ENCODE peak calls at places on chromosomes 16 and 17, in eight cellular contexts. One of them, this sample, is unnamed.

GRCh38 chr16:20865420-20866126 is 34.6 kb downstream of the DCUN1D3 start:
- DNase-seq in BJ: peak
- DNase-seq in GDM1: no peak
- DNase-seq in iris pigment epithelial cell: peak
- DNase-seq in activated naive CD4-positive, alpha-beta T cell treated with Interleukin-2 at 50 U/mL for 16 hours: no peak
- DNase-seq in head of caudate nucleus: no peak
- DNase-seq in MG63: no peak
- DNase-seq in stimulated activated CD8-positive, alpha-beta memory T cell treated with anti-CD3 and anti-CD28 coated beads, Interleukin-2, amount 100 ng/mL, for 48 hours: no peak
- DNase-seq in this sample: no peak

GRCh38 chr16:46830417-46830901 is 521 bp downstream of the C16orf87 start:
- DNase-seq in BJ: no peak
- DNase-seq in GDM1: no peak
- DNase-seq in iris pigment epithelial cell: no peak
- DNase-seq in activated naive CD4-positive, alpha-beta T cell treated with Interleukin-2 at 50 U/mL for 16 hours: peak
- DNase-seq in head of caudate nucleus: peak
- DNase-seq in MG63: peak
- DNase-seq in stimulated activated CD8-positive, alpha-beta memory T cell treated with anti-CD3 and anti-CD28 coated beads, Interleukin-2, amount 100 ng/mL, for 48 hours: peak
- DNase-seq in this sample: peak

GRCh38 chr17:30212750-30213149 is 22.7 kb downstream of the SLC6A4 start:
- DNase-seq in BJ: no peak
- DNase-seq in GDM1: no peak
- DNase-seq in iris pigment epithelial cell: no peak
- DNase-seq in activated naive CD4-positive, alpha-beta T cell treated with Interleukin-2 at 50 U/mL for 16 hours: no peak
- DNase-seq in head of caudate nucleus: no peak
- DNase-seq in MG63: no peak
- DNase-seq in stimulated activated CD8-positive, alpha-beta memory T cell treated with anti-CD3 and anti-CD28 coated beads, Interleukin-2, amount 100 ng/mL, for 48 hours: no peak
- DNase-seq in this sample: no peak

GRCh38 chr16:66902648-66903543 is 15.8 kb downstream of the CDH16 start:
- DNase-seq in BJ: no peak
- DNase-seq in GDM1: no peak
- DNase-seq in iris pigment epithelial cell: no peak
- DNase-seq in activated naive CD4-positive, alpha-beta T cell treated with Interleukin-2 at 50 U/mL for 16 hours: no peak
- DNase-seq in head of caudate nucleus: no peak
- DNase-seq in MG63: no peak
- DNase-seq in stimulated activated CD8-positive, alpha-beta memory T cell treated with anti-CD3 and anti-CD28 coated beads, Interleukin-2, amount 100 ng/mL, for 48 hours: no peak
- DNase-seq in this sample: no peak

GRCh38 chr17:29089601-29090044 is 46.7 kb downstream of the PIPOX start:
- DNase-seq in BJ: no peak
- DNase-seq in GDM1: no peak
- DNase-seq in iris pigment epithelial cell: no peak
- DNase-seq in activated naive CD4-positive, alpha-beta T cell treated with Interleukin-2 at 50 U/mL for 16 hours: no peak
- DNase-seq in head of caudate nucleus: peak
- DNase-seq in MG63: no peak
- DNase-seq in stimulated activated CD8-positive, alpha-beta memory T cell treated with anti-CD3 and anti-CD28 coated beads, Interleukin-2, amount 100 ng/mL, for 48 hours: no peak
- DNase-seq in this sample: peak

GRCh38 chr16:1973461-1974156 is 1.8 kb downstream of the TBL3 start:
- DNase-seq in BJ: no peak
- DNase-seq in GDM1: no peak
- DNase-seq in iris pigment epithelial cell: no peak
- DNase-seq in activated naive CD4-positive, alpha-beta T cell treated with Interleukin-2 at 50 U/mL for 16 hours: no peak
- DNase-seq in head of caudate nucleus: no peak
- DNase-seq in MG63: no peak
- DNase-seq in stimulated activated CD8-positive, alpha-beta memory T cell treated with anti-CD3 and anti-CD28 coated beads, Interleukin-2, amount 100 ng/mL, for 48 hours: no peak
- DNase-seq in this sample: no peak

GRCh38 chr16:19014456-19014855 is 30.7 kb downstream of the TMC7 start:
- DNase-seq in BJ: no peak
- DNase-seq in GDM1: peak
- DNase-seq in iris pigment epithelial cell: no peak
- DNase-seq in activated naive CD4-positive, alpha-beta T cell treated with Interleukin-2 at 50 U/mL for 16 hours: no peak
- DNase-seq in head of caudate nucleus: peak
- DNase-seq in MG63: no peak
- DNase-seq in stimulated activated CD8-positive, alpha-beta memory T cell treated with anti-CD3 and anti-CD28 coated beads, Interleukin-2, amount 100 ng/mL, for 48 hours: no peak
- DNase-seq in this sample: peak

GRCh38 chr17:18326572-18326971 is 11.5 kb downstream of the SMCR8 start:
- DNase-seq in BJ: no peak
- DNase-seq in GDM1: no peak
- DNase-seq in iris pigment epithelial cell: no peak
- DNase-seq in activated naive CD4-positive, alpha-beta T cell treated with Interleukin-2 at 50 U/mL for 16 hours: no peak
- DNase-seq in head of caudate nucleus: no peak
- DNase-seq in MG63: no peak
- DNase-seq in stimulated activated CD8-positive, alpha-beta memory T cell treated with anti-CD3 and anti-CD28 coated beads, Interleukin-2, amount 100 ng/mL, for 48 hours: no peak
- DNase-seq in this sample: no peak

GRCh38 chr17:69769050-69769449 is 306.0 kb upstream of the KCNJ16 start:
- DNase-seq in BJ: no peak
- DNase-seq in GDM1: no peak
- DNase-seq in iris pigment epithelial cell: no peak
- DNase-seq in activated naive CD4-positive, alpha-beta T cell treated with Interleukin-2 at 50 U/mL for 16 hours: no peak
- DNase-seq in head of caudate nucleus: no peak
- DNase-seq in MG63: no peak
- DNase-seq in stimulated activated CD8-positive, alpha-beta memory T cell treated with anti-CD3 and anti-CD28 coated beads, Interleukin-2, amount 100 ng/mL, for 48 hours: no peak
- DNase-seq in this sample: no peak

GRCh38 chr17:66964083-66964771 is at the start of gene CACNG4:
- DNase-seq in BJ: no peak
- DNase-seq in GDM1: no peak
- DNase-seq in iris pigment epithelial cell: no peak
- DNase-seq in activated naive CD4-positive, alpha-beta T cell treated with Interleukin-2 at 50 U/mL for 16 hours: no peak
- DNase-seq in head of caudate nucleus: peak
- DNase-seq in MG63: no peak
- DNase-seq in stimulated activated CD8-positive, alpha-beta memory T cell treated with anti-CD3 and anti-CD28 coated beads, Interleukin-2, amount 100 ng/mL, for 48 hours: no peak
- DNase-seq in this sample: no peak

GRCh38 chr17:33494156-33494555 is 201.1 kb upstream of the ASIC2 start:
- DNase-seq in BJ: no peak
- DNase-seq in GDM1: no peak
- DNase-seq in iris pigment epithelial cell: no peak
- DNase-seq in activated naive CD4-positive, alpha-beta T cell treated with Interleukin-2 at 50 U/mL for 16 hours: no peak
- DNase-seq in head of caudate nucleus: no peak
- DNase-seq in MG63: no peak
- DNase-seq in stimulated activated CD8-positive, alpha-beta memory T cell treated with anti-CD3 and anti-CD28 coated beads, Interleukin-2, amount 100 ng/mL, for 48 hours: no peak
- DNase-seq in this sample: no peak

GRCh38 chr17:78176548-78177025 is 8.2 kb downstream of the SYNGR2 start:
- DNase-seq in BJ: no peak
- DNase-seq in GDM1: peak
- DNase-seq in iris pigment epithelial cell: peak
- DNase-seq in activated naive CD4-positive, alpha-beta T cell treated with Interleukin-2 at 50 U/mL for 16 hours: peak
- DNase-seq in head of caudate nucleus: peak
- DNase-seq in MG63: no peak
- DNase-seq in stimulated activated CD8-positive, alpha-beta memory T cell treated with anti-CD3 and anti-CD28 coated beads, Interleukin-2, amount 100 ng/mL, for 48 hours: peak
- DNase-seq in this sample: peak